ENCODE peak calls at places on chromosomes 12 and 14, in five cellular contexts. One of them, this sample, is unnamed.

GRCh38 chr14:61147369-61147897 is 133.7 kb downstream of the TMEM30B start:
- DNase-seq in AG10803: no peak
- DNase-seq in bronchial epithelial cell: peak; percentile 30
- DNase-seq in AG09309: no peak
- DNase-seq in MCF 10A: peak; percentile 49
- DNase-seq in this sample: no peak

GRCh38 chr12:91434081-91434480 is 251.5 kb upstream of the DCN start:
- DNase-seq in AG10803: no peak
- DNase-seq in MCF 10A: no peak
- DNase-seq in AG09309: no peak
- DNase-seq in bronchial epithelial cell: no peak
- DNase-seq in this sample: no peak

GRCh38 chr14:69287096-69287991 is 27.4 kb downstream of the GALNT16 start:
- DNase-seq in bronchial epithelial cell: no peak
- DNase-seq in AG09309: no peak
- DNase-seq in MCF 10A: no peak
- DNase-seq in AG10803: no peak
- DNase-seq in this sample: no peak

GRCh38 chr14:54600685-54601084 is 33.8 kb downstream of the SAMD4A start:
- DNase-seq in AG09309: peak; percentile 59
- DNase-seq in bronchial epithelial cell: peak; percentile 69
- DNase-seq in MCF 10A: no peak
- DNase-seq in AG10803: peak; percentile 80
- DNase-seq in this sample: no peak

GRCh38 chr12:102169922-102170698 is 27.5 kb downstream of the PMCH start:
- DNase-seq in AG09309: no peak
- DNase-seq in bronchial epithelial cell: peak; percentile 49
- DNase-seq in MCF 10A: peak; percentile 44
- DNase-seq in AG10803: peak; percentile 22
- DNase-seq in this sample: peak; percentile 20

GRCh38 chr12:4910502-4911315 is 1.0 kb downstream of the KCNA1 start:
- DNase-seq in bronchial epithelial cell: no peak
- DNase-seq in AG09309: no peak
- DNase-seq in AG10803: peak; percentile 5
- DNase-seq in MCF 10A: no peak
- DNase-seq in this sample: peak; percentile 83

GRCh38 chr14:59944909-59945308 is 25.0 kb downstream of the LRRC9 start:
- DNase-seq in AG09309: no peak
- DNase-seq in bronchial epithelial cell: no peak
- DNase-seq in AG10803: no peak
- DNase-seq in MCF 10A: no peak
- DNase-seq in this sample: no peak

GRCh38 chr14:75282166-75282547 is 3.5 kb downstream of the FOS start:
- DNase-seq in bronchial epithelial cell: peak; percentile 89
- DNase-seq in AG09309: no peak
- DNase-seq in MCF 10A: no peak
- DNase-seq in AG10803: peak; percentile 64
- DNase-seq in this sample: no peak

GRCh38 chr12:56932146-56932545 is 2.1 kb downstream of the SDR9C7 start:
- DNase-seq in AG09309: no peak
- DNase-seq in bronchial epithelial cell: no peak
- DNase-seq in MCF 10A: no peak
- DNase-seq in AG10803: no peak
- DNase-seq in this sample: no peak

GRCh38 chr14:87108726-87109125 is 884.3 kb downstream of the GALC start:
- DNase-seq in bronchial epithelial cell: peak; percentile 36
- DNase-seq in MCF 10A: peak; percentile 67
- DNase-seq in AG09309: peak; percentile 10
- DNase-seq in AG10803: peak; percentile 96
- DNase-seq in this sample: no peak

GRCh38 chr12:89947437-89948265 is 239.0 kb upstream of the ATP2B1 start:
- DNase-seq in MCF 10A: peak; percentile 84
- DNase-seq in AG10803: peak; percentile 88
- DNase-seq in bronchial epithelial cell: peak; percentile 95
- DNase-seq in AG09309: peak; percentile 87
- DNase-seq in this sample: no peak

GRCh38 chr14:92568621-92569479 is 55.3 kb downstream of the RIN3 start:
- DNase-seq in AG10803: no peak
- DNase-seq in bronchial epithelial cell: no peak
- DNase-seq in MCF 10A: no peak
- DNase-seq in AG09309: no peak
- DNase-seq in this sample: peak; percentile 55

GRCh38 chr12:123998960-123999359 is 25.9 kb downstream of the ZNF664 start:
- DNase-seq in bronchial epithelial cell: no peak
- DNase-seq in AG10803: peak; percentile 21
- DNase-seq in MCF 10A: no peak
- DNase-seq in AG09309: no peak
- DNase-seq in this sample: no peak

GRCh38 chr12:23964812-23965211 is 15.3 kb upstream of the SOX5 start:
- DNase-seq in AG10803: no peak
- DNase-seq in MCF 10A: no peak
- DNase-seq in AG09309: no peak
- DNase-seq in bronchial epithelial cell: no peak
- DNase-seq in this sample: no peak

GRCh38 chr14:98962118-98962517 is 309.9 kb downstream of the BCL11B start:
- DNase-seq in MCF 10A: no peak
- DNase-seq in AG09309: no peak
- DNase-seq in AG10803: no peak
- DNase-seq in bronchial epithelial cell: no peak
- DNase-seq in this sample: no peak

GRCh38 chr12:80226576-80226975 is 127.2 kb downstream of the OTOGL start:
- DNase-seq in AG10803: peak; percentile 40
- DNase-seq in MCF 10A: peak; percentile 33
- DNase-seq in bronchial epithelial cell: peak; percentile 70
- DNase-seq in AG09309: peak; percentile 33
- DNase-seq in this sample: no peak

GRCh38 chr12:25838007-25838406 is 120.5 kb upstream of the RASSF8 start:
- DNase-seq in AG09309: no peak
- DNase-seq in AG10803: no peak
- DNase-seq in bronchial epithelial cell: no peak
- DNase-seq in MCF 10A: no peak
- DNase-seq in this sample: no peak

GRCh38 chr12:56448860-56449621 is at the start of gene TIMELESS:
- DNase-seq in bronchial epithelial cell: peak; percentile 80
- DNase-seq in AG10803: peak; percentile 80
- DNase-seq in AG09309: no peak
- DNase-seq in MCF 10A: peak; percentile 90
- DNase-seq in this sample: peak; percentile 94

GRCh38 chr14:99413172-99413571 is 67.5 kb downstream of the SETD3 start:
- DNase-seq in bronchial epithelial cell: no peak
- DNase-seq in MCF 10A: no peak
- DNase-seq in AG09309: no peak
- DNase-seq in AG10803: no peak
- DNase-seq in this sample: no peak

GRCh38 chr12:102568151-102568815 is 87.9 kb upstream of the IGF1 start:
- DNase-seq in bronchial epithelial cell: no peak
- DNase-seq in MCF 10A: no peak
- DNase-seq in AG10803: peak; percentile 75
- DNase-seq in AG09309: no peak
- DNase-seq in this sample: no peak

GRCh38 chr12:89636054-89636775 is 72.4 kb downstream of the ATP2B1 start:
- DNase-seq in AG10803: peak; percentile 44
- DNase-seq in MCF 10A: no peak
- DNase-seq in bronchial epithelial cell: peak; percentile 91
- DNase-seq in AG09309: no peak
- DNase-seq in this sample: no peak

GRCh38 chr14:91329615-91330014 is 85.1 kb upstream of the GPR68 start:
- DNase-seq in bronchial epithelial cell: no peak
- DNase-seq in AG09309: no peak
- DNase-seq in AG10803: no peak
- DNase-seq in MCF 10A: no peak
- DNase-seq in this sample: no peak

GRCh38 chr14:56378046-56378445 is 201.6 kb upstream of the TMEM260 start:
- DNase-seq in AG10803: no peak
- DNase-seq in bronchial epithelial cell: no peak
- DNase-seq in MCF 10A: no peak
- DNase-seq in AG09309: no peak
- DNase-seq in this sample: no peak

GRCh38 chr12:39103552-39104165 is 198.3 kb upstream of the CPNE8 start:
- DNase-seq in AG10803: peak; percentile 58
- DNase-seq in AG09309: peak; percentile 11
- DNase-seq in bronchial epithelial cell: peak; percentile 86
- DNase-seq in MCF 10A: peak; percentile 87
- DNase-seq in this sample: peak; percentile 62

GRCh38 chr12:88111074-88111652 is 30.7 kb downstream of the CEP290 start:
- DNase-seq in AG10803: peak; percentile 69
- DNase-seq in AG09309: peak; percentile 21
- DNase-seq in MCF 10A: peak; percentile 58
- DNase-seq in bronchial epithelial cell: peak; percentile 69
- DNase-seq in this sample: peak; percentile 33
- TF ChIP-seq CTCF in AG10803: peak; percentile 52
- TF ChIP-seq CTCF in AG09309: peak; percentile 39
- TF ChIP-seq CTCF in MCF 10A: peak; percentile 29
- TF ChIP-seq CTCF in bronchial epithelial cell: no peak
- TF ChIP-seq CTCF in this sample: peak; percentile 38

DNA sequence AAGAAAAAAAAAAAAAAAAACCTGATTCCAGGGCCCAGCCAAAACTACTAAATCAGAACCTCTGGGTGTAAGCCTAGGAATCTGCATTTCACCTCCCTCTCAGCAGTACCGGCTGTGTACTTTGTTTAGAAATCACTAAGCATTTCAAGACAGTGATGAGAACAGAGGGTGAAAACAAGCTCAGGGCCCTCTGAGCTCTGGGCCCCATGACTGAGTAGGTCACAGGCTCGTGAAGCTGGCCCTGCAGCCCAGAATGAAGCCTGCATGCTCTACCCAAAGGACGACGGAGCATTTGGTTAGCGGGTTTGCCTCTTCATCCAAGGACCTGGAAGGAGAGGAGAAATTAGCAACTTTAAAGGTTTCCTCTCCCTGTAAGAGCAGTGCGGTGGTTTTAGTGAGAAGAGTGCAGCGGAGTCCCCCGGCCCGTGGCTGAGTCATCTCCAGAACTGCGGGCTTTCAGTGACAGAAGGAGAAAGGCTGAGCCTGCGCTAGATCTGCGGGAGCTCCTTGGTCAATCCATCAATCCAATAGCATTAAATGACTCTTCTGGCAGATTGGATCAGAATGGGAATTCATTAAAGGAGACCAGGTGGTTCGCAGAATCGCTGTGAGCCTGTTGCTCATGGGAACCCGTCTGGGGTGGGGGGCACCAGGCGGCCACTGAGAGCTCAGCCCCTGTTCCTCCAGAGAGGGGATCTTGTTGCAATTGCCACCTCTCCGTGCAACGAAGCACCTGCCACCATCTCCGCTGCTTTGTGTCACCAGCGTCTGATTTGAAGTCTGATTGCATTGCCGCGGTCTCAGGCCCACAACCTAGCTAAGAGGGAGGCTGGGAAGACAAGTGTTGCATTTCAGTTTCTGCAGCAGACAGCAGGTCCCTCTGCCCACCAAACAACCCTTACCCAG is 7.3 kb downstream of the IL31 start:
- DNase-seq in MCF 10A: no peak
- DNase-seq in bronchial epithelial cell: no peak
- DNase-seq in AG09309: no peak
- DNase-seq in AG10803: no peak
- DNase-seq in this sample: peak; percentile 64
- TF ChIP-seq CTCF in MCF 10A: no peak
- TF ChIP-seq CTCF in bronchial epithelial cell: no peak
- TF ChIP-seq CTCF in AG09309: no peak
- TF ChIP-seq CTCF in AG10803: no peak
- TF ChIP-seq CTCF in this sample: peak; percentile 13

DNA sequence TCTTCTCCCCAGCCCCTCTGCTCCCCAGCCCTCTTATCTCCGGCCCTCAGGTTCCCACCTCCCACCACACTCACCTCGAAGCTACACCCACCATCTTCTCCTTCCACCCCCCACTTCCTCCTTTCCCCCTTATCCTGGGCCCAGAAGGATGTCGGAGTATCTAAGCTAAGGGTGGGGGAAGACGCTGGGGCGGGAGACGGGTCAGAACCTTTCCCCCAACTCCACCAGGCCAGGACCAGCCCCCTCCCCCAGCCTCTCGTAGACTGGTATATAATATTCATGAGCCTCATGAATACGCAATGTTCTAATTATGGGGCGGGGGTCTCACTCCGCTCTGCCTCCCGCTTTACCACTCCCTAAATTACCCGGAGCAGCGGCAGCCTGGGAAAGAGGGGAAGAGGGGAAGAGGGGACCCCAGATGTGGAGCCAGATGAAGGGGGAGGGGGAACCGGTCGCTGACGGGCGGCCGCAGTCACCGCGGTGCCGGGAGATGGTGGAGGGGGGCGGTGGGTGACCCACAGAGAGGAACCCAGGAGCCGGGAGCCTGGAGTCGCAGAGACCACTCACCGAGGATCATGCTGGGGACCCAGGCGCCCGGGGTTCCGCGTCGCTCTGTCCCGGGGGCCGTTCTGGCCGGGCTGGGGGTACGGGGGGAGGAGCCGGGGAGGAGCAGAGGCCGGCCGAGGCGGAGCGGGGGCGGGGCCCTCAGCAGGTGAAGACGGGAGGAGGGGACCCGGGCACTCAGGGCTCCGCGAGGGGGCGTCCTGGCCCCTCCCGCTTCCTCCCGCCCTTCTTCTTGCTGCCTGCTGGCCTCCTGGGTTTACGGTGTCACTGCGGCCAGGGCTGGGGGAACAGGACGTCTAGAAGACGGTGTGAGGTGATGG is 6.4 kb upstream of the ZNF385A start:
- DNase-seq in bronchial epithelial cell: peak; percentile 60
- DNase-seq in AG09309: no peak
- DNase-seq in MCF 10A: no peak
- DNase-seq in AG10803: no peak
- DNase-seq in this sample: peak; percentile 87
- TF ChIP-seq CTCF in bronchial epithelial cell: peak; percentile 66
- TF ChIP-seq CTCF in AG09309: no peak
- TF ChIP-seq CTCF in MCF 10A: no peak
- TF ChIP-seq CTCF in AG10803: no peak
- TF ChIP-seq CTCF in this sample: peak; percentile 42

GRCh38 chr14:89386214-89386886 is 30.7 kb downstream of the FOXN3 start:
- DNase-seq in bronchial epithelial cell: no peak
- DNase-seq in AG10803: no peak
- DNase-seq in MCF 10A: no peak
- DNase-seq in AG09309: no peak
- DNase-seq in this sample: no peak

GRCh38 chr14:89391556-89391955 is 25.5 kb downstream of the FOXN3 start:
- DNase-seq in MCF 10A: no peak
- DNase-seq in bronchial epithelial cell: no peak
- DNase-seq in AG10803: no peak
- DNase-seq in AG09309: no peak
- DNase-seq in this sample: no peak

GRCh38 chr14:89387922-89388685 is 28.9 kb downstream of the FOXN3 start:
- DNase-seq in AG09309: no peak
- DNase-seq in AG10803: no peak
- DNase-seq in MCF 10A: no peak
- DNase-seq in bronchial epithelial cell: no peak
- DNase-seq in this sample: no peak

GRCh38 chr14:89391123-89391522 is 25.9 kb downstream of the FOXN3 start:
- DNase-seq in AG09309: no peak
- DNase-seq in AG10803: no peak
- DNase-seq in bronchial epithelial cell: no peak
- DNase-seq in MCF 10A: peak; percentile 49
- DNase-seq in this sample: no peak

DNA sequence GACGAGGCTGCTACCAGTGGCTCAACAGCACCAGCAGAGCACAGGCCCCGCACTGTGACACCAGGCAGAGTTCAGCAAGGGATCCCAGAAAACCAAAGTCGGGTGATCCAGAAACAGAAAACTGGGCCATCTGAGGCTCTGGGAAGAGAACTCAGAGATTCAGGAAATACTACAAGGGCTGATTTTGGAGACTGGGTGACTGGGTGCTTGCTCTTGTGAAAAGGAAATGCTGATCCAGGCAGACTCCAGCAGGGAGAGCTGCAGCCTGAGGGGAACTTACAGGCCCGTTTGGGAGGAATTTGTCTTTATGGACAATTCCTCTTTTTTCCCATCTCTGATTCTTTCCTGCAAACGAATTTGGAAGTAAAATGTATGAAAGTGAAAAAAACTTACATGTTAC is 28.2 kb downstream of the FOXN3 start:
- DNase-seq in AG09309: no peak
- DNase-seq in bronchial epithelial cell: no peak
- DNase-seq in MCF 10A: peak; percentile 13
- DNase-seq in AG10803: no peak
- DNase-seq in this sample: no peak
- TF ChIP-seq CTCF in AG09309: peak; percentile 60
- TF ChIP-seq CTCF in bronchial epithelial cell: no peak
- TF ChIP-seq CTCF in MCF 10A: no peak
- TF ChIP-seq CTCF in AG10803: peak; percentile 46
- TF ChIP-seq CTCF in this sample: no peak